ENCODE peak calls at places on chromosomes 11 and 22, in six cellular contexts. O, R, H, L, U and A are unnamed samples.

GRCh38 chr11:19405966-19406365 is 165.2 kb upstream of the E2F8 start:
- DNase-seq in H (no peak), L (no peak), O (no peak), R (no peak), U (no peak), A (no peak)

GRCh38 chr11:115617767-115618166 is 113.6 kb upstream of the CADM1 start:
- DNase-seq in O (no peak), H (no peak), U (no peak), L (peak), R (peak), A (no peak)

GRCh38 chr11:64409707-64410395 is 50.9 kb downstream of the RPS6KA4 start:
- DNase-seq in U (no peak), H (no peak), L (peak), O (no peak), R (no peak), A (no peak)

GRCh38 chr11:8985462-8985861 is 18.3 kb downstream of the NRIP3 start:
- DNase-seq in O (no peak), R (no peak), H (no peak), U (no peak), L (no peak), A (no peak)

GRCh38 chr11:2459016-2459725 is 14.4 kb downstream of the KCNQ1 start:
- DNase-seq in U (no peak), O (no peak), H (no peak), R (no peak), L (no peak), A (no peak)

GRCh38 chr22:35313311-35314121 is 13.8 kb downstream of the TOM1 start:
- DNase-seq in R (peak), O (peak), L (peak), U (peak), H (peak), A (peak)

GRCh38 chr11:85717360-85717927 is 31.4 kb upstream of the CCDC89 start:
- DNase-seq in U (no peak), R (no peak), O (no peak), H (no peak), L (no peak), A (no peak)

GRCh38 chr11:47950396-47950795 is 30.0 kb upstream of the PTPRJ start:
- DNase-seq in L (peak), O (no peak), R (peak), U (no peak), H (no peak), A (no peak)

GRCh38 chr22:45154383-45154782 is 9.3 kb upstream of the NUP50 start:
- DNase-seq in H (peak), L (no peak), R (peak), U (peak), O (peak), A (no peak)

GRCh38 chr11:69635210-69635609 is 5.7 kb upstream of the CCND1 start:
- DNase-seq in L (no peak), H (no peak), U (no peak), R (no peak), O (no peak), A (no peak)

GRCh38 chr11:10351435-10351767 is 46.5 kb downstream of the ADM start:
- DNase-seq in U (no peak), O (no peak), R (no peak), H (no peak), L (no peak), A (no peak)

GRCh38 chr11:70032943-70033710 is 45.0 kb upstream of the ANO1 start:
- DNase-seq in H (no peak), O (no peak), L (no peak), U (no peak), R (no peak), A (no peak)

GRCh38 chr22:47835726-47836125 is 1073.3 kb downstream of the TBC1D22A start:
- DNase-seq in O (peak), H (peak), R (peak), U (peak), L (no peak), A (no peak)

GRCh38 chr22:38272373-38273134 is at the start of gene TMEM184B:
- DNase-seq in L (peak), O (peak), U (peak), H (peak), R (peak), A (no peak)

GRCh38 chr22:50733521-50734342 is 4.3 kb upstream of the ACR start:
- DNase-seq in H (peak), R (peak), L (peak), O (peak), U (peak), A (peak)

GRCh38 chr22:30695351-30695762 is 683 bp downstream of the OSBP2 start:
- DNase-seq in H (no peak), L (no peak), U (no peak), O (no peak), R (no peak), A (no peak)

GRCh38 chr11:17803751-17804334 is 69.3 kb downstream of the KCNC1 start:
- DNase-seq in H (no peak), O (no peak), U (no peak), L (peak), R (no peak), A (no peak)

GRCh38 chr11:127017482-127017881 is 16.9 kb upstream of the KIRREL3 start:
- DNase-seq in H (peak), U (peak), O (peak), R (peak), L (peak), A (peak)

GRCh38 chr11:65188486-65188885 is 6.8 kb downstream of the CAPN1 start:
- DNase-seq in U (no peak), L (no peak), R (no peak), O (no peak), H (no peak), A (no peak)

GRCh38 chr11:1827931-1828330 is 6.9 kb upstream of the SYT8 start:
- DNase-seq in O (no peak), H (no peak), L (no peak), R (no peak), U (no peak), A (no peak)

GRCh38 chr11:11752688-11753087 is 89.1 kb upstream of the USP47 start:
- DNase-seq in L (no peak), U (no peak), O (no peak), R (no peak), H (no peak), A (no peak)

GRCh38 chr22:16932577-16932976 is 75.4 kb downstream of the GAB4 start:
- DNase-seq in H (no peak), R (no peak), O (no peak), U (no peak), L (no peak), A (no peak)

GRCh38 chr22:23269441-23270211 is 89.3 kb downstream of the BCR start:
- DNase-seq in O (no peak), U (no peak), R (no peak), L (peak), H (no peak), A (no peak)

GRCh38 chr11:57224537-57224936 is 12.5 kb downstream of the APLNR start:
- DNase-seq in O (peak), L (no peak), R (no peak), H (peak), U (peak), A (no peak)

GRCh38 chr11:2590951-2591754 is 108.6 kb downstream of the KCNQ1OT1 start:
- DNase-seq in U (no peak), R (no peak), H (no peak), L (peak), O (no peak), A (no peak)

GRCh38 chr11:1193326-1194230 is 29.3 kb upstream of the MUC5B start:
- DNase-seq in H (no peak), O (no peak), U (no peak), L (no peak), R (no peak), A (no peak)

GRCh38 chr22:36406139-36406538 is 18.4 kb upstream of the MYH9 start:
- DNase-seq in L (no peak), H (no peak), U (no peak), R (no peak), O (no peak), A (no peak)

GRCh38 chr11:104984818-104985217 is 16.4 kb upstream of the CASP4 start:
- DNase-seq in U (no peak), L (no peak), H (no peak), O (no peak), R (no peak), A (no peak)

GRCh38 chr11:35491231-35491871 is 34.1 kb downstream of the PAMR1 start:
- DNase-seq in H (peak), R (peak), O (peak), L (peak), U (peak), A (peak)

GRCh38 chr22:27436591-27436990 is 365.0 kb downstream of the MN1 start:
- DNase-seq in H (no peak), U (no peak), L (no peak), O (no peak), R (no peak), A (no peak)

GRCh38 chr22:46538816-46539163 is 1.4 kb upstream of the CELSR1 start:
- DNase-seq in O (no peak), L (no peak), R (no peak), U (peak), H (peak), A (no peak)